ENCODE peak calls at places on chromosomes 7 and 10, in five cellular contexts. X, C, O, T and B are unnamed samples.

GRCh38 chr10:18238875-18239485 is 98.8 kb downstream of the CACNB2 start:
- DNase-seq in X (no peak), C (peak; percentile 28), O (peak; percentile 49), T (no peak), B (no peak)

GRCh38 chr7:78794101-78794500 is 659.4 kb downstream of the MAGI2 start:
- DNase-seq in X (no peak), C (no peak), O (no peak), T (no peak), B (no peak)

GRCh38 chr7:140653319-140654108 is 12.9 kb upstream of the DENND2A start:
- DNase-seq in X (peak; percentile 40), C (peak; percentile 80), O (peak; percentile 67), T (peak; percentile 64), B (no peak)

GRCh38 chr10:104209575-104210198 is 22.5 kb downstream of the CFAP43 start:
- DNase-seq in X (peak; percentile 7), C (peak; percentile 54), O (peak; percentile 56), T (no peak), B (no peak)

GRCh38 chr10:78850611-78851010 is 218.2 kb upstream of the ZMIZ1 start:
- DNase-seq in X (no peak), C (no peak), O (no peak), T (no peak), B (no peak)

GRCh38 chr7:111384065-111384891 is 178.0 kb downstream of the IMMP2L start:
- DNase-seq in X (no peak), C (no peak), O (peak; percentile 53), T (no peak), B (peak; percentile 39)

GRCh38 chr10:71842856-71843530 is 8.1 kb downstream of the PSAP start:
- DNase-seq in X (no peak), C (no peak), O (no peak), T (no peak), B (no peak)

GRCh38 chr10:114771749-114772148 is 49.8 kb upstream of the FHIP2A start:
- DNase-seq in X (no peak), C (no peak), O (no peak), T (no peak), B (no peak)

GRCh38 chr7:14604606-14605005 is 297.9 kb downstream of the DGKB start:
- DNase-seq in X (no peak), C (no peak), O (no peak), T (no peak), B (no peak)

GRCh38 chr10:12405342-12406320 is 56.3 kb downstream of the CAMK1D start:
- DNase-seq in X (no peak), C (no peak), O (no peak), T (no peak), B (no peak)

GRCh38 chr7:71846160-71846559 is 566.0 kb downstream of the CALN1 start:
- DNase-seq in X (no peak), C (no peak), O (no peak), T (no peak), B (no peak)

GRCh38 chr7:122896509-122896908 is 10.2 kb upstream of the CADPS2 start:
- DNase-seq in X (no peak), C (no peak), O (no peak), T (no peak), B (no peak)

GRCh38 chr10:122114156-122114747 is 125.3 kb downstream of the TACC2 start:
- DNase-seq in X (no peak), C (no peak), O (no peak), T (no peak), B (no peak)

GRCh38 chr10:111384556-111384955 is 307.7 kb downstream of the ADRA2A start:
- DNase-seq in X (no peak), C (no peak), O (no peak), T (no peak), B (no peak)

GRCh38 chr10:93415693-93416092 is 66.4 kb downstream of the MYOF start:
- DNase-seq in X (no peak), C (no peak), O (no peak), T (no peak), B (no peak)

GRCh38 chr7:91557789-91558396 is 293.7 kb downstream of the FZD1 start:
- DNase-seq in X (no peak), C (no peak), O (peak; percentile 93), T (no peak), B (peak; percentile 96)